ENCODE peak calls at places on chromosomes 5 and 9, in five cellular contexts. I is HTR-8/SVneo, B is cardiac fibroblast, U is psoas muscle, C is left ventricle myocardium superior. T is an unnamed sample.

GRCh38 chr9:86945868-86946711 is 1.2 kb downstream of the GAS1 start:
- DNase-seq in C (peak; percentile 85), I (peak; percentile 20), B (peak; percentile 69), U (peak; percentile 75), T (peak; percentile 56)

GRCh38 chr9:33151007-33151557 is 16.1 kb downstream of the B4GALT1 start:
- DNase-seq in B (peak; percentile 97), U (no peak), C (peak; percentile 81), I (no peak), T (no peak)

GRCh38 chr5:35470866-35471265 is 146.8 kb upstream of the SPEF2 start:
- DNase-seq in B (peak; percentile 32), I (peak; percentile 67), C (no peak), U (no peak), T (no peak)

GRCh38 chr9:137021979-137022619 is 5.9 kb downstream of the ABCA2 start:
- DNase-seq in B (peak; percentile 76), I (peak; percentile 45), C (peak; percentile 58), U (peak; percentile 54), T (peak; percentile 92)

GRCh38 chr9:137309368-137310189 is 7.5 kb upstream of the NRARP start:
- DNase-seq in C (no peak), B (no peak), U (no peak), I (no peak), T (no peak)

GRCh38 chr9:85009251-85009650 is 339.7 kb downstream of the NTRK2 start:
- DNase-seq in I (no peak), U (no peak), B (no peak), C (no peak), T (no peak)

GRCh38 chr9:20015427-20015931 is 226.6 kb upstream of the SLC24A2 start:
- DNase-seq in I (no peak), U (no peak), C (no peak), B (no peak), T (no peak)

GRCh38 chr5:8641796-8642505 is 773.0 kb downstream of the MTRR start:
- DNase-seq in C (no peak), B (no peak), I (no peak), U (no peak), T (no peak)

GRCh38 chr9:26234865-26235264 is 556.6 kb upstream of the TUSC1 start:
- DNase-seq in B (no peak), C (no peak), U (no peak), I (no peak), T (no peak)

GRCh38 chr9:107214915-107215314 is 68.2 kb upstream of the RAD23B start:
- DNase-seq in U (no peak), B (peak; percentile 56), C (no peak), I (no peak), T (no peak)

GRCh38 chr9:4859035-4859434 is 66.3 kb downstream of the RCL1 start:
- DNase-seq in U (no peak), B (no peak), I (no peak), C (no peak), T (no peak)

GRCh38 chr5:4868140-4868735 is 271.9 kb upstream of the ADAMTS16 start:
- DNase-seq in C (peak; percentile 47), I (peak; percentile 80), U (peak; percentile 39), B (peak; percentile 40), T (peak; percentile 46)

GRCh38 chr5:128395073-128395472 is 143.0 kb downstream of the FBN2 start:
- DNase-seq in I (no peak), B (no peak), C (peak; percentile 44), U (no peak), T (no peak)

GRCh38 chr9:113281356-113281755 is 5.9 kb downstream of the PRPF4 start:
- DNase-seq in B (no peak), U (no peak), I (no peak), C (no peak), T (no peak)

GRCh38 chr5:178279723-178280438 is 47.3 kb upstream of the PHYKPL start:
- DNase-seq in B (peak; percentile 76), U (peak; percentile 88), C (peak; percentile 95), I (peak; percentile 92), T (peak; percentile 70)

GRCh38 chr5:20649966-20650365 is 662.0 kb upstream of the CDH18 start:
- DNase-seq in U (no peak), B (no peak), C (no peak), I (no peak), T (no peak)

GRCh38 chr9:109906766-109907382 is 126.9 kb downstream of the PALM2AKAP2 start:
- DNase-seq in B (peak; percentile 62), I (peak; percentile 17), C (no peak), U (no peak), T (no peak)

GRCh38 chr9:111743275-111743674 is 51.5 kb downstream of the SHOC1 start:
- DNase-seq in I (peak; percentile 31), B (peak; percentile 85), C (no peak), U (no peak), T (peak; percentile 93)

GRCh38 chr5:103272377-103272776 is 13.8 kb downstream of the MACIR start:
- DNase-seq in C (no peak), B (peak; percentile 18), I (no peak), U (no peak), T (no peak)

GRCh38 chr5:179270581-179271300 is 74.5 kb downstream of the ADAMTS2 start:
- DNase-seq in U (peak; percentile 49), C (peak; percentile 53), B (no peak), I (no peak), T (no peak)

GRCh38 chr9:126514037-126514821 is 99.5 kb upstream of the LMX1B start:
- DNase-seq in I (peak; percentile 55), C (peak; percentile 89), U (peak; percentile 71), B (peak; percentile 34), T (peak; percentile 57)

GRCh38 chr5:143464723-143465490 is 61.4 kb upstream of the NR3C1 start:
- DNase-seq in U (no peak), C (no peak), I (no peak), B (no peak), T (no peak)

GRCh38 chr5:150289551-150290390 is at the start of gene CAMK2A:
- DNase-seq in C (no peak), I (no peak), U (no peak), B (no peak), T (no peak)

GRCh38 chr9:137319976-137320551 is 18.0 kb upstream of the NRARP start:
- DNase-seq in C (no peak), U (no peak), I (no peak), B (no peak), T (no peak)

GRCh38 chr9:79257215-79257614 is 314.6 kb upstream of the TLE4 start:
- DNase-seq in B (no peak), I (peak; percentile 5), U (no peak), C (no peak), T (no peak)

T was measured in NCI-H460.